ENCODE peak calls at places on chromosomes 11 and 22, in five cellular contexts. L, F, H, U and A are unnamed samples.

GRCh38 chr11:113974741-113975470 is at the start of gene HTR3A:
- DNase-seq in U (peak), L (no peak), H (peak), F (peak), A (no peak)

GRCh38 chr22:26448334-26448733 is 19.3 kb downstream of the ASPHD2 start:
- DNase-seq in U (no peak), F (no peak), L (no peak), H (no peak), A (no peak)

GRCh38 chr11:16959528-16960100 is 54.6 kb downstream of the PLEKHA7 start:
- DNase-seq in U (no peak), L (no peak), H (no peak), F (peak), A (no peak)

GRCh38 chr11:14953904-14954303 is 18.2 kb downstream of the CALCA start:
- DNase-seq in H (no peak), U (no peak), F (no peak), L (no peak), A (no peak)

GRCh38 chr11:78606667-78607066 is 32.0 kb upstream of the NARS2 start:
- DNase-seq in H (no peak), U (no peak), L (no peak), F (no peak), A (no peak)

GRCh38 chr11:86070435-86071056 is 1.7 kb upstream of the PICALM start:
- DNase-seq in L (no peak), F (no peak), H (no peak), U (no peak), A (no peak)

GRCh38 chr11:33723238-33723881 is 12.9 kb downstream of the CD59 start:
- DNase-seq in U (no peak), F (no peak), H (no peak), L (no peak), A (peak)

GRCh38 chr11:10659339-10660216 is 34.0 kb downstream of the IRAG1 start:
- DNase-seq in F (no peak), L (no peak), H (peak), U (peak), A (peak)

GRCh38 chr22:29456211-29456671 is 17.9 kb downstream of the RFPL1 start:
- DNase-seq in L (no peak), F (no peak), H (no peak), U (no peak), A (no peak)

GRCh38 chr11:2196970-2197770 is 25.6 kb upstream of the TH start:
- DNase-seq in H (peak), L (peak), F (peak), U (peak), A (no peak)

GRCh38 chr11:66302656-66303055 is 11.0 kb downstream of the TMEM151A start:
- DNase-seq in U (no peak), H (no peak), L (no peak), F (no peak), A (no peak)

GRCh38 chr11:123083623-123084029 is 21.7 kb upstream of the HSPA8 start:
- DNase-seq in U (peak), L (no peak), H (peak), F (peak), A (peak)

GRCh38 chr11:68931911-68932310 is 28.2 kb downstream of the IGHMBP2 start:
- DNase-seq in L (no peak), H (no peak), U (no peak), F (no peak), A (no peak)

GRCh38 chr11:45388472-45388871 is 102.3 kb upstream of the SYT13 start:
- DNase-seq in H (no peak), L (no peak), F (no peak), U (no peak), A (no peak)

GRCh38 chr11:114883472-114883871 is 205.1 kb downstream of the NXPE2 start:
- DNase-seq in U (no peak), L (no peak), H (peak), F (no peak), A (no peak)

GRCh38 chr22:22928666-22929380 is 41.2 kb downstream of the IGLL5 start:
- DNase-seq in L (no peak), F (no peak), H (no peak), U (no peak), A (no peak)

GRCh38 chr11:37259734-37260133 is 661.7 kb upstream of the RAG2 start:
- DNase-seq in H (no peak), L (no peak), F (no peak), U (no peak), A (no peak)

GRCh38 chr22:19815823-19816290 is 38.8 kb downstream of the GNB1L start:
- DNase-seq in U (no peak), H (no peak), L (no peak), F (no peak), A (no peak)

GRCh38 chr22:42562282-42562681 is 8.5 kb downstream of the SERHL2 start:
- DNase-seq in L (no peak), F (no peak), H (no peak), U (no peak), A (no peak)

GRCh38 chr11:63907808-63908530 is 9.0 kb downstream of the RCOR2 start:
- DNase-seq in H (peak), F (no peak), L (no peak), U (no peak), A (no peak)

GRCh38 chr22:25690798-25691197 is 51.2 kb upstream of the MYO18B start:
- DNase-seq in H (no peak), F (no peak), U (no peak), L (no peak), A (no peak)

GRCh38 chr11:9214765-9215164 is 50.4 kb downstream of the DENND5A start:
- DNase-seq in H (no peak), L (no peak), F (no peak), U (no peak), A (no peak)

GRCh38 chr11:122723576-122723975 is 68.1 kb downstream of the UBASH3B start:
- DNase-seq in F (no peak), H (no peak), U (no peak), L (no peak), A (no peak)

GRCh38 chr11:63560506-63561179 is 2.5 kb downstream of the PLAAT2 start:
- DNase-seq in H (peak), F (no peak), L (no peak), U (no peak), A (no peak)

GRCh38 chr11:45676522-45677095 is 11.2 kb upstream of the CHST1 start:
- DNase-seq in H (no peak), F (no peak), L (no peak), U (no peak), A (no peak)

GRCh38 chr11:45593992-45594391 is 71.4 kb downstream of the CHST1 start:
- DNase-seq in H (no peak), U (no peak), F (no peak), L (no peak), A (no peak)

GRCh38 chr11:120205596-120206161 is 5.2 kb upstream of the OAF start:
- DNase-seq in U (no peak), H (no peak), L (no peak), F (no peak), A (peak)

GRCh38 chr22:42353883-42354727 is 78.1 kb downstream of the NFAM1 start:
- DNase-seq in L (no peak), U (peak), F (no peak), H (no peak), A (no peak)